ENCODE peak calls at places on chromosomes 13 and 19, in five cellular contexts. O is GM23338; A is WTC11; P is CD8-positive, alpha-beta T cell; N is pancreas. U is an unnamed sample.

GRCh38 chr13:54241719-54242118 is 1213.1 kb downstream of the OLFM4 start:
- DNase-seq in A (no peak), O (no peak), P (no peak), N (no peak), U (peak)

GRCh38 chr13:43285891-43286602 is 262.7 kb downstream of the DNAJC15 start:
- DNase-seq in O (no peak), P (no peak), N (no peak), A (no peak), U (no peak)

GRCh38 chr13:114095486-114095885 is 36.9 kb downstream of the RASA3 start:
- DNase-seq in A (no peak), P (no peak), N (peak), O (no peak), U (no peak)

GRCh38 chr13:106117035-106117434 is 418.4 kb downstream of the EFNB2 start:
- DNase-seq in A (no peak), P (no peak), N (no peak), O (no peak), U (no peak)

GRCh38 chr13:113897161-113897560 is 33.3 kb upstream of the GAS6 start:
- DNase-seq in P (no peak), O (no peak), A (no peak), N (no peak), U (no peak)

GRCh38 chr19:16060294-16060693 is 16.0 kb upstream of the TPM4 start:
- DNase-seq in P (no peak), O (no peak), N (no peak), A (no peak), U (no peak)

GRCh38 chr19:16445238-16446107 is 26.3 kb downstream of the EPS15L1 start:
- DNase-seq in A (no peak), O (no peak), P (no peak), N (no peak), U (no peak)

GRCh38 chr19:54129617-54129996 is 8.0 kb upstream of the CNOT3 start:
- DNase-seq in A (no peak), P (no peak), N (no peak), O (no peak), U (no peak)

GRCh38 chr19:4749870-4750269 is 26.2 kb upstream of the DPP9 start:
- DNase-seq in O (no peak), P (no peak), N (no peak), A (no peak), U (peak)

GRCh38 chr13:95552208-95552538 is 347 bp upstream of the CLDN10 start:
- DNase-seq in O (no peak), N (no peak), P (no peak), A (no peak), U (no peak)

GRCh38 chr13:72820898-72821279 is 39.0 kb downstream of the PIBF1 start:
- DNase-seq in O (peak), N (no peak), A (no peak), P (no peak), U (no peak)

GRCh38 chr13:100890645-100891044 is 216.1 kb upstream of the TMTC4 start:
- DNase-seq in P (no peak), N (no peak), A (no peak), O (peak), U (no peak)

GRCh38 chr19:48779636-48780035 is 24.3 kb downstream of the FGF21 start:
- DNase-seq in N (no peak), P (no peak), O (no peak), A (no peak), U (no peak)

GRCh38 chr19:48780684-48781391 is 25.5 kb downstream of the FGF21 start:
- DNase-seq in A (no peak), N (no peak), O (no peak), P (no peak), U (no peak)

DNA sequence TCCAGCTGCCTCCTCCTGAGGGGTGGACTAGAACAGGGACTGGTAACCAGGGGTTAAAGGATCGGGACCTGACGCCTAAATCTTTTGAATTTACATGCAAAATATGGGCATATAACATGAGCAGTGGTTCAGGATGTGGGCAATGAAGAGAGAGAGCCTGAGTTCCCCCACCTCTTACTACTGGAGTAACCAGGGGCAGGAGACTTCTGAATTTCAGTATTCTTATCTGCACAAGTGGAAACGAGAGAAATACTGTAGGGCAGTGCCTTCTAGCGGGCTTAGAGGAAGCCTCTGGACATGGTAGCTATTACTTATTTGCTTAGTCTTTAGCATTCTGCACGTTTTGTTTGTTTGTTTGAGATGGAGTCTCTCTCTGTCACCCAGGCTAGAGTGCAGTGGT is 26.3 kb downstream of the BCAT2 start:
- DNase-seq in N (no peak), A (no peak), O (no peak), P (no peak), U (no peak)
- TF ChIP-seq CTCF in N (peak), A (no peak), O (peak), P (no peak), U (no peak)

GRCh38 chr19:36009220-36009619 is 607 bp upstream of the SYNE4 start:
- DNase-seq in A (peak), P (no peak), N (peak), O (peak), U (peak)
- TF ChIP-seq CTCF in A (no peak), P (no peak), N (no peak), O (no peak), U (no peak)

DNA sequence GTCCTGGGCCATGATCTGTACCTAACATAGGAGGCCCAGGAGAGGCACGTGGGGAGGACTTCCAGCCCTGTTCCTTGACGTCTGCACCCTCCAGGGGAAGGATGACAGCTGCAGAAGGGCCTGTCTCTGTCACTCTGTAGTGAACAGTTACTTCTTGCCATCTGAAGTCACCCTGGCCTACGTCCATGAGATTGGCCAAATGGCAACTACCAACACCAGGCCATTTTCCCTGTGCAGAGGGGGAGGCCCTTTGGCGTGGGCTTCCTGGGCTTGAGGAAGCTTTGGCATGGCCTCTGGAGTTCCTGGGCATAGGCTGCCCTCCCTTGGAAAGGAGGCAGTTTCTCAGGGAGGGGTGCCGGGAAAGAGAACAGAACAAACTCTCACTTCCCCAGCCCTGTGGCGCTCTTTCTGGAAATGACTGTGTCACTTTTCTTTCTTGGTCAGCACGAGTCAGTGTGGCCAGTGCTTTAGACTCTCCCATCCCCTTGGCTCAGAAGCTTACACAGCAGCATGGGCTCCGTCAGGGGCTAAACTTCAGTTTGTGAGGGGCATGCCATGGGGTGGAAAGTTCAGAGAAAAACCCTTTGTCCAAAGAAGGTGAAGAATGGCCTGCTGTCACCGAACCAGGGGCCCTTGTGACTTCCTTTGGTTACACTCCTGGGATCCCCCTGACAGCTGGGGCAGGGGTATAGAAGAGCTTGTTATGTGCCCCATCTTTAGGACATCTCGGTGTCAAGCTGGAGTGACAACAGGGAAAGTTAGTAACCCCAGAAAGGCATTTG is 5.3 kb downstream of the CARM1 start:
- DNase-seq in P (no peak), O (no peak), A (no peak), N (no peak), U (no peak)
- TF ChIP-seq CTCF in P (no peak), O (no peak), A (no peak), N (no peak), U (no peak)

GRCh38 chr13:32415019-32415418 is 12.9 kb downstream of the N4BP2L1 start:
- DNase-seq in N (no peak), P (peak), A (peak), O (peak), U (peak)
- TF ChIP-seq CTCF in N (no peak), P (no peak), A (peak), O (peak), U (peak)

GRCh38 chr19:1284979-1285736 is 515 bp upstream of the EFNA2 start:
- DNase-seq in O (peak), A (peak), P (no peak), N (no peak), U (peak)

GRCh38 chr19:1286859-1287621 is 1.4 kb downstream of the EFNA2 start:
- DNase-seq in O (no peak), A (no peak), N (no peak), P (no peak), U (peak)

GRCh38 chr19:1284293-1284978 is 1.2 kb upstream of the EFNA2 start:
- DNase-seq in P (no peak), O (no peak), A (no peak), N (no peak), U (no peak)

GRCh38 chr19:1286451-1286858 is 782 bp downstream of the EFNA2 start:
- DNase-seq in P (no peak), O (no peak), N (no peak), A (no peak), U (no peak)

DNA sequence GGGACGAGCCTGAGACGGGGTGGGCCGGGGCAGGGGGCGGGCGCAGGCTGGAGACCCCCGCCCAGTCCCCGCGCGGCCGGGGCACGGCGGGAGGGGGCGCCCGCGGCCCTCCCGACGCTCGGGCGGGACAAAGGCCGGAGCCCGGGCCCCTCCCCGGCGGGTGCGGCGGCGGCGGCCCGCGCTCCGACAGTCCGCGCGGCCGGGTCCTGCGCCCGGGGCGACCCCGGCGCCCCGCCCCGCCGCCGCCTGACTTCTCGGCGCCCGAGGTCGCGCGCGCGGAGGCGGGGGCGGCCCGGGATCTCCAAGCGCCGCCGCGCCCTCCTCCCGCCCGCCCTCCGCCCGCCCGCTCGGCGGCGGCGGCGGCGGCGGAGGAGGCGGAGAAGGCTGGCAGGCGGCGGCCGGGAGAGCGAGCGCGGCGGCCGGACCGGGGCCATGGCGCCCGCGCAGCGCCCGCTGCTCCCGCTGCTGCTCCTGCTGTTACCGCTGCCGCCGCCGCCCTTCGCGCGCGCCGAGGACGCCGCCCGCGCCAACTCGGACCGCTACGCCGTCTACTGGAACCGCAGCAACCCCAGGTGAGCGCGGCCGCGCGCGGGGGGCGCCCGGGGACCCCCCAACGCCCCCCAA is at the start of gene EFNA2:
- DNase-seq in A (no peak), N (no peak), O (no peak), P (no peak), U (no peak)
- TF ChIP-seq CTCF in A (no peak), N (no peak), O (no peak), P (no peak), U (no peak)

GRCh38 chr19:1072371-1073015 is 5.5 kb downstream of the ARHGAP45 start:
- DNase-seq in O (no peak), A (no peak), P (no peak), N (no peak), U (no peak)

GRCh38 chr19:1069009-1069779 is 2.2 kb downstream of the ARHGAP45 start:
- DNase-seq in P (peak), O (no peak), N (no peak), A (no peak), U (no peak)

GRCh38 chr19:1070931-1071791 is 4.2 kb downstream of the ARHGAP45 start:
- DNase-seq in N (no peak), P (no peak), O (peak), A (peak), U (no peak)

GRCh38 chr19:1068111-1069001 is 1.4 kb downstream of the ARHGAP45 start:
- DNase-seq in N (no peak), A (no peak), O (no peak), P (peak), U (no peak)

DNA sequence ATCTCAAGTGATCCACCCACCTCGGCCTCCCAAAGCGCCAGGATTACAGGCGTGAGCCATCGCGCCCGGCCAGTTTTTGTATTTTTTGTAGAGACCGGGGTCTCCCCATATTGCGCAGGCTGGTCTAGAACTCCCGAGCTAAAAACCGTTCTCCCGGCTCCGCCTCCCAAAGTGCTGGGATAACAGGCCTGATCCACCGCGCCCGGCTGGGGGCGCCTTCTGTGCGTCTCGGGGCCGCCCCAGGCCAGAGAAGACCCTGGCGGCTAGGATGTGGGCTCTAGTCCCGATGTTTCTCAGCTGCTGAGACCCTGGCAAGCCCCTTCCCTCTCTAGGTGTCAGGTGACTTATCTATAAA is 3.6 kb downstream of the ARHGAP45 start:
- DNase-seq in N (no peak), O (peak), P (no peak), A (peak), U (no peak)
- TF ChIP-seq CTCF in N (no peak), O (peak), P (no peak), A (no peak), U (no peak)

DNA sequence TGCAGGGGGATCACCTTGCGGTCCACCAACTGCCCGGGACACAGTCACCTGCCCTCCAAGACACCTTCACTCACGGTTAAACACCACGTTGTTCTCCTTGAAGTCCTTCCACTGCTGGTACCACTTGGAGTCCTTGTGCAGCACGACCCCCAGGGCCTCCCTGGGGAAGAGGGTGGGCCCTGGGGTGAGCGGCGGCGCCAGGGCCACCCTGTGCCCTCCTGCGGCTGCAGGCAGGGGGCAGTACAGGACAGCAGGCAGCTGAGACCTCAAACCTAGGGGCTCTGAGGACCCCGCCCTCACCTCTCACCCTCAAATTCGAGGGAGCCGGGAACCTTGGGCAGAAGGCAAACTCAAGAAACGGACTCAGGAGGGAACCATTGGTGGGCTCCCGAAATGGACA is 7.5 kb upstream of the CTXN1 start:
- DNase-seq in N (no peak), P (no peak), O (peak), A (no peak), U (no peak)
- TF ChIP-seq CTCF in N (no peak), P (no peak), O (peak), A (no peak), U (peak)

GRCh38 chr13:110216403-110217041 is 90.4 kb downstream of the COL4A1 start:
- DNase-seq in N (no peak), O (no peak), A (no peak), P (no peak), U (no peak)
- TF ChIP-seq CTCF in N (no peak), O (no peak), A (no peak), P (no peak), U (no peak)

GRCh38 chr19:14695471-14695870 is 5.6 kb downstream of the ZNF333 start:
- DNase-seq in P (no peak), O (no peak), A (no peak), N (no peak), U (no peak)

GRCh38 chr19:14694867-14695266 is 5.0 kb downstream of the ZNF333 start:
- DNase-seq in P (no peak), A (no peak), O (no peak), N (no peak), U (no peak)

GRCh38 chr19:14686411-14686810 is 3.4 kb upstream of the ZNF333 start:
- DNase-seq in A (peak), N (no peak), P (no peak), O (peak), U (no peak)

GRCh38 chr19:14689598-14690503 is at the start of gene ZNF333:
- DNase-seq in P (peak), O (peak), A (peak), N (peak), U (peak)
- TF ChIP-seq CTCF in P (no peak), O (no peak), A (no peak), N (no peak), U (no peak)

GRCh38 chr19:42290136-42290522 is 11.8 kb upstream of the PRR19 start:
- DNase-seq in P (no peak), O (no peak), A (no peak), N (no peak), U (no peak)

GRCh38 chr19:42287826-42288107 is 14.2 kb upstream of the PRR19 start:
- DNase-seq in N (no peak), O (no peak), A (no peak), P (no peak), U (no peak)

GRCh38 chr19:42289556-42290041 is 12.3 kb upstream of the PRR19 start:
- DNase-seq in P (no peak), O (no peak), A (no peak), N (no peak), U (no peak)

GRCh38 chr19:42288411-42288810 is 13.5 kb upstream of the PRR19 start:
- DNase-seq in P (no peak), O (no peak), A (no peak), N (no peak), U (no peak)

GRCh38 chr19:42288881-42289555 is 12.9 kb upstream of the PRR19 start:
- DNase-seq in P (no peak), N (no peak), O (no peak), A (no peak), U (no peak)
- TF ChIP-seq CTCF in P (no peak), N (no peak), O (no peak), A (no peak), U (peak)